ENCODE peak calls at places on chromosomes 12 and 14, in seven cellular contexts. S is stimulated activated CD8-positive, alpha-beta memory T cell treated with anti-CD3 and anti-CD28 coated beads, Interleukin-7, amount 100 ng/mL, for 24 hours; J is activated B cell treated with CpG ODN at 0.5 μM for 24 hours; H is NCI-H1436; A is HAP-1; W is activated CD4-positive, alpha-beta memory T cell treated with anti-CD3 and anti-CD28 coated beads for 36 hours; E is effector memory CD4-positive, alpha-beta T cell. K is an unnamed sample.

GRCh38 chr14:22558221-22558913 is 30.7 kb downstream of the DAD1 start:
- DNase-seq in S (no peak), J (no peak), H (no peak), A (no peak), W (peak; percentile 88), E (no peak), K (no peak)

GRCh38 chr12:97535582-97535981 is 73.0 kb downstream of the RMST start:
- DNase-seq in S (no peak), J (no peak), H (no peak), A (no peak), W (no peak), E (no peak), K (no peak)

GRCh38 chr12:73486256-73486655 is 1051.4 kb upstream of the ATXN7L3B start:
- DNase-seq in S (no peak), J (no peak), H (no peak), A (no peak), W (no peak), E (no peak), K (no peak)

GRCh38 chr14:74299061-74299545 is 3.6 kb downstream of the ABCD4 start:
- DNase-seq in S (no peak), J (no peak), H (no peak), A (no peak), W (peak; percentile 41), E (peak; percentile 14), K (no peak)

GRCh38 chr12:111585619-111586135 is 13.4 kb downstream of the ATXN2 start:
- DNase-seq in S (no peak), J (no peak), H (no peak), A (no peak), W (no peak), E (no peak), K (no peak)

GRCh38 chr12:23887055-23887835 is 62.2 kb downstream of the SOX5 start:
- DNase-seq in S (no peak), J (no peak), H (no peak), A (no peak), W (no peak), E (no peak), K (no peak)

GRCh38 chr14:37546621-37547447 is 48.2 kb downstream of the FOXA1 start:
- DNase-seq in S (no peak), J (no peak), H (no peak), A (no peak), W (no peak), E (no peak), K (no peak)

GRCh38 chr12:71214511-71215285 is 56.9 kb upstream of the TSPAN8 start:
- DNase-seq in S (no peak), J (no peak), H (no peak), A (no peak), W (no peak), E (no peak), K (peak; percentile 70)

GRCh38 chr14:55201219-55202096 is 10.1 kb upstream of the DLGAP5 start:
- DNase-seq in S (no peak), J (no peak), H (no peak), A (no peak), W (no peak), E (no peak), K (no peak)

GRCh38 chr12:103928736-103929050 is 1.5 kb upstream of the HSP90B1 start:
- DNase-seq in S (peak; percentile 16), J (peak; percentile 58), H (no peak), A (no peak), W (peak; percentile 88), E (peak; percentile 55), K (no peak)

GRCh38 chr12:75120202-75120774 is 89.4 kb downstream of the KCNC2 start:
- DNase-seq in S (no peak), J (no peak), H (no peak), A (no peak), W (no peak), E (no peak), K (no peak)

GRCh38 chr14:74478996-74479635 is 14.0 kb downstream of the NPC2 start:
- DNase-seq in S (no peak), J (no peak), H (no peak), A (peak; percentile 29), W (no peak), E (no peak), K (peak; percentile 30)

GRCh38 chr12:96293093-96293492 is 98.9 kb downstream of the ELK3 start:
- DNase-seq in S (no peak), J (no peak), H (no peak), A (no peak), W (no peak), E (no peak), K (no peak)

GRCh38 chr12:45849289-45849688 is 119.8 kb downstream of the ARID2 start:
- DNase-seq in S (no peak), J (no peak), H (no peak), A (no peak), W (no peak), E (no peak), K (no peak)

GRCh38 chr12:19885987-19886804 is 446.9 kb downstream of the AEBP2 start:
- DNase-seq in S (no peak), J (no peak), H (no peak), A (no peak), W (no peak), E (no peak), K (no peak)

GRCh38 chr14:33646692-33647260 is 304.1 kb downstream of the EGLN3 start:
- DNase-seq in S (no peak), J (no peak), H (no peak), A (no peak), W (no peak), E (no peak), K (no peak)

GRCh38 chr14:54692261-54692861 is 125.4 kb downstream of the SAMD4A start:
- DNase-seq in S (no peak), J (no peak), H (no peak), A (no peak), W (no peak), E (no peak), K (no peak)

GRCh38 chr12:54374555-54375257 is 9.8 kb downstream of the ZNF385A start:
- DNase-seq in S (no peak), J (no peak), H (no peak), A (no peak), W (no peak), E (no peak), K (no peak)

GRCh38 chr12:90858261-90858660 is 96.7 kb downstream of the CCER1 start:
- DNase-seq in S (no peak), J (no peak), H (no peak), A (peak; percentile 62), W (no peak), E (no peak), K (no peak)